ENCODE peak calls at places on chromosomes 12 and 14, in nine cellular contexts. X, W, S, R, Q, G, Y, T and K are unnamed samples.

GRCh38 chr12:109759595-109759994 is 46.0 kb downstream of the FAM222A start:
- DNase-seq in X (peak; percentile 26), Q (no peak), Y (no peak), W (no peak), R (no peak), G (no peak), S (no peak), T (no peak), K (no peak)

GRCh38 chr12:122190842-122191668 is 8.1 kb downstream of the LRRC43 start:
- DNase-seq in T (peak; percentile 40), S (peak; percentile 19), Y (peak; percentile 76), R (peak; percentile 57), G (no peak), W (peak; percentile 55), Q (peak; percentile 73), X (peak; percentile 67), K (peak; percentile 66)

GRCh38 chr14:89417469-89418225 is 614 bp upstream of the FOXN3 start:
- DNase-seq in W (peak; percentile 63), S (peak; percentile 71), G (no peak), Q (peak; percentile 46), X (peak; percentile 63), T (peak; percentile 38), Y (peak; percentile 58), R (peak; percentile 49), K (peak; percentile 60)

GRCh38 chr12:15435597-15435996 is 113.3 kb downstream of the PTPRO start:
- DNase-seq in W (no peak), T (no peak), X (no peak), G (no peak), R (no peak), S (no peak), Q (peak; percentile 39), Y (no peak), K (no peak)

GRCh38 chr12:131564843-131565242 is 146.0 kb upstream of the SFSWAP start:
- DNase-seq in Y (no peak), S (no peak), T (no peak), G (no peak), X (no peak), Q (no peak), R (no peak), W (no peak), K (no peak)

GRCh38 chr12:132511516-132512196 is 21.7 kb downstream of the FBRSL1 start:
- DNase-seq in X (no peak), S (no peak), Y (no peak), W (no peak), T (no peak), R (no peak), Q (no peak), G (no peak), K (no peak)

GRCh38 chr12:6730169-6730568 is 6.3 kb downstream of the COPS7A start:
- DNase-seq in Q (no peak), S (no peak), W (no peak), X (no peak), G (no peak), R (no peak), Y (no peak), T (no peak), K (no peak)

GRCh38 chr12:97681612-97682504 is 219.3 kb downstream of the RMST start:
- DNase-seq in S (no peak), W (no peak), Q (no peak), R (no peak), Y (no peak), X (no peak), T (no peak), G (no peak), K (no peak)

GRCh38 chr12:53492830-53493609 is 6.2 kb downstream of the MAP3K12 start:
- DNase-seq in W (peak; percentile 88), T (peak; percentile 66), Q (peak; percentile 92), X (peak; percentile 95), G (no peak), S (peak; percentile 69), Y (peak; percentile 88), R (peak; percentile 83), K (peak; percentile 94)

GRCh38 chr14:24609667-24610344 is at the start of gene GZMH:
- DNase-seq in W (no peak), S (no peak), Y (peak; percentile 22), T (no peak), G (no peak), R (no peak), Q (no peak), X (no peak), K (no peak)

GRCh38 chr12:98053202-98053601 is 462.2 kb upstream of the TMPO start:
- DNase-seq in Y (no peak), W (no peak), G (no peak), T (no peak), S (no peak), R (no peak), Q (no peak), X (no peak), K (no peak)

GRCh38 chr12:13038491-13039161 is 5.6 kb upstream of the FAM234B start:
- DNase-seq in X (no peak), S (no peak), Y (no peak), Q (peak; percentile 58), G (peak; percentile 48), W (peak; percentile 54), T (no peak), R (no peak), K (peak; percentile 11)

GRCh38 chr12:21502164-21502496 is 541 bp downstream of the GOLT1B start:
- DNase-seq in G (no peak), R (peak; percentile 25), X (no peak), Q (peak; percentile 20), Y (peak; percentile 44), T (peak; percentile 16), W (peak; percentile 43), S (no peak), K (peak; percentile 33)

GRCh38 chr14:103517626-103518415 is 4.8 kb downstream of the CKB start:
- DNase-seq in S (no peak), G (no peak), R (no peak), W (peak; percentile 13), X (no peak), Q (no peak), Y (no peak), T (no peak), K (no peak)

GRCh38 chr12:127712561-127712960 is 554.4 kb upstream of the TMEM132C start:
- DNase-seq in X (no peak), Y (no peak), W (no peak), Q (no peak), T (no peak), G (no peak), R (no peak), S (no peak), K (no peak)

GRCh38 chr12:29241821-29242591 is 92.9 kb downstream of the FAR2 start:
- DNase-seq in G (peak; percentile 70), X (no peak), W (peak; percentile 61), S (no peak), R (no peak), Y (peak; percentile 13), Q (peak; percentile 86), T (no peak), K (peak; percentile 53)

GRCh38 chr14:88851587-88851986 is 27.1 kb downstream of the TTC8 start:
- DNase-seq in Q (no peak), W (no peak), G (no peak), Y (no peak), R (no peak), T (no peak), S (no peak), X (no peak), K (no peak)

GRCh38 chr12:105214670-105215375 is 21.2 kb downstream of the APPL2 start:
- DNase-seq in X (no peak), T (no peak), S (no peak), R (no peak), G (no peak), Y (no peak), Q (peak; percentile 32), W (peak; percentile 72), K (peak; percentile 69)

GRCh38 chr12:109523071-109523470 is 45.6 kb downstream of the UBE3B start:
- DNase-seq in Y (no peak), R (no peak), T (no peak), S (no peak), X (no peak), G (no peak), Q (no peak), W (no peak), K (no peak)

GRCh38 chr12:22787557-22787956 is 162.6 kb downstream of the ETNK1 start:
- DNase-seq in G (no peak), T (no peak), X (no peak), Q (no peak), W (no peak), S (no peak), Y (no peak), R (no peak), K (no peak)

GRCh38 chr12:127393896-127394295 is 873.1 kb upstream of the TMEM132C start:
- DNase-seq in R (no peak), W (peak; percentile 85), Q (peak; percentile 25), Y (no peak), X (no peak), T (no peak), G (peak; percentile 74), S (no peak), K (peak; percentile 80)

GRCh38 chr12:34403706-34404376 is 381.5 kb downstream of the ALG10 start:
- DNase-seq in T (no peak), G (no peak), W (no peak), Q (no peak), S (no peak), X (peak; percentile 5), R (no peak), Y (no peak), K (no peak)

GRCh38 chr14:102282751-102283465 is 22.1 kb downstream of the MOK start:
- DNase-seq in Q (no peak), T (no peak), G (no peak), W (no peak), S (no peak), R (no peak), X (no peak), Y (no peak), K (no peak)

GRCh38 chr12:74689071-74689655 is 151.5 kb downstream of the ATXN7L3B start:
- DNase-seq in Y (no peak), X (no peak), R (no peak), S (no peak), G (peak; percentile 27), T (no peak), Q (peak; percentile 80), W (peak; percentile 45), K (peak; percentile 25)

GRCh38 chr14:95619785-95620417 is 66.3 kb upstream of the TCL1B start:
- DNase-seq in R (no peak), G (no peak), W (no peak), X (no peak), S (no peak), Y (no peak), T (no peak), Q (no peak), K (no peak)

GRCh38 chr12:54358620-54358944 is 5.7 kb downstream of the GPR84 start:
- DNase-seq in T (no peak), S (no peak), W (no peak), G (no peak), X (no peak), Q (no peak), Y (no peak), R (no peak), K (no peak)

GRCh38 chr14:38171197-38171596 is 36.5 kb upstream of the SSTR1 start:
- DNase-seq in T (no peak), R (no peak), X (no peak), Q (no peak), W (peak; percentile 42), Y (no peak), G (peak; percentile 8), S (no peak), K (peak; percentile 3)

GRCh38 chr12:107622005-107622404 is 63.6 kb upstream of the PWP1 start:
- DNase-seq in X (no peak), Q (peak; percentile 11), G (no peak), W (peak; percentile 20), R (no peak), T (no peak), Y (no peak), S (no peak), K (peak; percentile 61)

GRCh38 chr12:74441872-74442271 is 95.8 kb upstream of the ATXN7L3B start:
- DNase-seq in Y (no peak), S (no peak), T (no peak), Q (no peak), X (no peak), G (no peak), W (no peak), R (no peak), K (no peak)

GRCh38 chr12:76552343-76552938 is 7.1 kb downstream of the OSBPL8 start:
- DNase-seq in G (no peak), Q (peak; percentile 31), X (no peak), T (no peak), W (no peak), R (no peak), Y (no peak), S (no peak), K (no peak)

GRCh38 chr12:120132863-120133385 is 16.4 kb upstream of the RAB35 start:
- DNase-seq in Q (no peak), R (no peak), S (no peak), G (no peak), T (no peak), W (no peak), Y (no peak), X (no peak), K (no peak)